ENCODE peak calls at places on chromosomes 4 and X, in six cellular contexts. One of them, this sample, is unnamed.

GRCh38 chrX:45756562-45756961 is 555.9 kb upstream of the DIPK2B start:
- DNase-seq in fibroblast of the conjunctiva: no peak
- DNase-seq in stimulated activated CD4-positive, alpha-beta T cell treated with anti-CD3 and anti-CD28 coated beads, TNF-alpha, amount 100 ng/mL, for 48 hours: no peak
- DNase-seq in EL: no peak
- DNase-seq in CD8-positive, alpha-beta memory T cell: no peak
- DNase-seq in HuH-7.5: no peak
- DNase-seq in this sample: peak

GRCh38 chrX:68588653-68589371 is 58.7 kb upstream of the STARD8 start:
- DNase-seq in EL: peak
- DNase-seq in stimulated activated CD4-positive, alpha-beta T cell treated with anti-CD3 and anti-CD28 coated beads, TNF-alpha, amount 100 ng/mL, for 48 hours: no peak
- DNase-seq in fibroblast of the conjunctiva: no peak
- DNase-seq in CD8-positive, alpha-beta memory T cell: no peak
- DNase-seq in HuH-7.5: no peak
- DNase-seq in this sample: no peak

GRCh38 chrX:95662200-95662599 is 1022.4 kb upstream of the DIAPH2 start:
- DNase-seq in CD8-positive, alpha-beta memory T cell: no peak
- DNase-seq in HuH-7.5: no peak
- DNase-seq in fibroblast of the conjunctiva: no peak
- DNase-seq in stimulated activated CD4-positive, alpha-beta T cell treated with anti-CD3 and anti-CD28 coated beads, TNF-alpha, amount 100 ng/mL, for 48 hours: no peak
- DNase-seq in EL: no peak
- DNase-seq in this sample: no peak

GRCh38 chrX:139446832-139447231 is 83.7 kb upstream of the F9 start:
- DNase-seq in HuH-7.5: no peak
- DNase-seq in EL: no peak
- DNase-seq in fibroblast of the conjunctiva: no peak
- DNase-seq in CD8-positive, alpha-beta memory T cell: no peak
- DNase-seq in stimulated activated CD4-positive, alpha-beta T cell treated with anti-CD3 and anti-CD28 coated beads, TNF-alpha, amount 100 ng/mL, for 48 hours: no peak
- DNase-seq in this sample: no peak

GRCh38 chrX:45771560-45772340 is 571.1 kb upstream of the DIPK2B start:
- DNase-seq in EL: peak
- DNase-seq in stimulated activated CD4-positive, alpha-beta T cell treated with anti-CD3 and anti-CD28 coated beads, TNF-alpha, amount 100 ng/mL, for 48 hours: no peak
- DNase-seq in CD8-positive, alpha-beta memory T cell: peak
- DNase-seq in HuH-7.5: no peak
- DNase-seq in fibroblast of the conjunctiva: no peak
- DNase-seq in this sample: peak

GRCh38 chrX:40734956-40735317 is 405 bp downstream of the MED14 start:
- DNase-seq in EL: peak
- DNase-seq in HuH-7.5: no peak
- DNase-seq in fibroblast of the conjunctiva: no peak
- DNase-seq in CD8-positive, alpha-beta memory T cell: no peak
- DNase-seq in stimulated activated CD4-positive, alpha-beta T cell treated with anti-CD3 and anti-CD28 coated beads, TNF-alpha, amount 100 ng/mL, for 48 hours: no peak
- DNase-seq in this sample: peak

GRCh38 chrX:110509778-110510510 is 151.3 kb downstream of the RTL9 start:
- DNase-seq in HuH-7.5: no peak
- DNase-seq in fibroblast of the conjunctiva: no peak
- DNase-seq in stimulated activated CD4-positive, alpha-beta T cell treated with anti-CD3 and anti-CD28 coated beads, TNF-alpha, amount 100 ng/mL, for 48 hours: no peak
- DNase-seq in EL: peak
- DNase-seq in CD8-positive, alpha-beta memory T cell: no peak
- DNase-seq in this sample: peak

GRCh38 chr4:19002170-19002569 is 980.6 kb upstream of the LCORL start:
- DNase-seq in EL: no peak
- DNase-seq in stimulated activated CD4-positive, alpha-beta T cell treated with anti-CD3 and anti-CD28 coated beads, TNF-alpha, amount 100 ng/mL, for 48 hours: no peak
- DNase-seq in fibroblast of the conjunctiva: no peak
- DNase-seq in HuH-7.5: no peak
- DNase-seq in CD8-positive, alpha-beta memory T cell: no peak
- DNase-seq in this sample: no peak

GRCh38 chrX:9878141-9878875 is 88.8 kb upstream of the CLDN34 start:
- DNase-seq in EL: peak
- DNase-seq in stimulated activated CD4-positive, alpha-beta T cell treated with anti-CD3 and anti-CD28 coated beads, TNF-alpha, amount 100 ng/mL, for 48 hours: no peak
- DNase-seq in fibroblast of the conjunctiva: no peak
- DNase-seq in CD8-positive, alpha-beta memory T cell: no peak
- DNase-seq in HuH-7.5: no peak
- DNase-seq in this sample: no peak

GRCh38 chr4:105859233-105859632 is 36.0 kb upstream of the NPNT start:
- DNase-seq in HuH-7.5: no peak
- DNase-seq in CD8-positive, alpha-beta memory T cell: no peak
- DNase-seq in fibroblast of the conjunctiva: peak
- DNase-seq in stimulated activated CD4-positive, alpha-beta T cell treated with anti-CD3 and anti-CD28 coated beads, TNF-alpha, amount 100 ng/mL, for 48 hours: no peak
- DNase-seq in EL: peak
- DNase-seq in this sample: peak

GRCh38 chr4:68906238-68907137 is 45.1 kb downstream of the UGT2A3 start:
- DNase-seq in HuH-7.5: no peak
- DNase-seq in fibroblast of the conjunctiva: no peak
- DNase-seq in stimulated activated CD4-positive, alpha-beta T cell treated with anti-CD3 and anti-CD28 coated beads, TNF-alpha, amount 100 ng/mL, for 48 hours: no peak
- DNase-seq in EL: peak
- DNase-seq in CD8-positive, alpha-beta memory T cell: no peak
- DNase-seq in this sample: no peak

GRCh38 chr4:168630445-168631187 is 133.8 kb downstream of the PALLD start:
- DNase-seq in fibroblast of the conjunctiva: no peak
- DNase-seq in CD8-positive, alpha-beta memory T cell: no peak
- DNase-seq in EL: peak
- DNase-seq in stimulated activated CD4-positive, alpha-beta T cell treated with anti-CD3 and anti-CD28 coated beads, TNF-alpha, amount 100 ng/mL, for 48 hours: no peak
- DNase-seq in HuH-7.5: no peak
- DNase-seq in this sample: peak

GRCh38 chr4:78213218-78213617 is 156.1 kb downstream of the FRAS1 start:
- DNase-seq in HuH-7.5: no peak
- DNase-seq in EL: no peak
- DNase-seq in fibroblast of the conjunctiva: no peak
- DNase-seq in CD8-positive, alpha-beta memory T cell: no peak
- DNase-seq in stimulated activated CD4-positive, alpha-beta T cell treated with anti-CD3 and anti-CD28 coated beads, TNF-alpha, amount 100 ng/mL, for 48 hours: no peak
- DNase-seq in this sample: no peak

GRCh38 chrX:23819385-23820234 is 36.6 kb downstream of the SAT1 start:
- DNase-seq in HuH-7.5: no peak
- DNase-seq in CD8-positive, alpha-beta memory T cell: no peak
- DNase-seq in fibroblast of the conjunctiva: no peak
- DNase-seq in EL: peak
- DNase-seq in stimulated activated CD4-positive, alpha-beta T cell treated with anti-CD3 and anti-CD28 coated beads, TNF-alpha, amount 100 ng/mL, for 48 hours: no peak
- DNase-seq in this sample: no peak

GRCh38 chr4:25954293-25954904 is 40.4 kb downstream of the SMIM20 start:
- DNase-seq in HuH-7.5: no peak
- DNase-seq in CD8-positive, alpha-beta memory T cell: no peak
- DNase-seq in fibroblast of the conjunctiva: no peak
- DNase-seq in stimulated activated CD4-positive, alpha-beta T cell treated with anti-CD3 and anti-CD28 coated beads, TNF-alpha, amount 100 ng/mL, for 48 hours: no peak
- DNase-seq in EL: no peak
- DNase-seq in this sample: no peak

GRCh38 chr4:17347445-17347844 is 164.4 kb downstream of the QDPR start:
- DNase-seq in fibroblast of the conjunctiva: no peak
- DNase-seq in HuH-7.5: peak
- DNase-seq in stimulated activated CD4-positive, alpha-beta T cell treated with anti-CD3 and anti-CD28 coated beads, TNF-alpha, amount 100 ng/mL, for 48 hours: no peak
- DNase-seq in CD8-positive, alpha-beta memory T cell: no peak
- DNase-seq in EL: peak
- DNase-seq in this sample: no peak

GRCh38 chrX:133670394-133670793 is 255.1 kb upstream of the GPC4 start:
- DNase-seq in EL: peak
- DNase-seq in CD8-positive, alpha-beta memory T cell: no peak
- DNase-seq in fibroblast of the conjunctiva: peak
- DNase-seq in stimulated activated CD4-positive, alpha-beta T cell treated with anti-CD3 and anti-CD28 coated beads, TNF-alpha, amount 100 ng/mL, for 48 hours: no peak
- DNase-seq in HuH-7.5: no peak
- DNase-seq in this sample: peak

GRCh38 chr4:143023519-143023918 is 161.2 kb upstream of the USP38 start:
- DNase-seq in HuH-7.5: no peak
- DNase-seq in EL: no peak
- DNase-seq in CD8-positive, alpha-beta memory T cell: no peak
- DNase-seq in stimulated activated CD4-positive, alpha-beta T cell treated with anti-CD3 and anti-CD28 coated beads, TNF-alpha, amount 100 ng/mL, for 48 hours: no peak
- DNase-seq in fibroblast of the conjunctiva: no peak
- DNase-seq in this sample: peak

This sample was measured in LHCN-M2.